ENCODE peak calls at places on chromosomes 1 and 21, in six cellular contexts. G is heart right ventricle; E is tibial nerve; R is tibial artery; O is GM23248; C is CD8-positive, alpha-beta T cell. J is an unnamed sample. For H3K4me1, the result is how much of the 10 kb centered on the place peaks cover.

GRCh38 chr1:15985611-15986272 is 9.8 kb upstream of the ZBTB17 start:
- DNase-seq in E (no peak), O (no peak), G (no peak), C (no peak), R (no peak), J (no peak)

GRCh38 chr21:36041910-36042309 is 18.4 kb downstream of the SETD4 start:
- DNase-seq in C (no peak), G (no peak), E (no peak), R (no peak), O (no peak), J (no peak)

GRCh38 chr21:18334066-18334465 is 69.5 kb downstream of the TMPRSS15 start:
- DNase-seq in E (no peak), O (no peak), C (no peak), R (no peak), G (no peak), J (no peak)

GRCh38 chr1:9629445-9630201 is 21.9 kb upstream of the PIK3CD start:
- DNase-seq in G (peak), R (peak), C (peak), E (no peak), O (no peak), J (no peak)

GRCh38 chr1:216721878-216722277 is 1.4 kb downstream of the ESRRG start:
- DNase-seq in C (no peak), E (no peak), O (no peak), G (no peak), R (no peak), J (no peak)

GRCh38 chr1:217029311-217030157 is 306.3 kb upstream of the ESRRG start:
- DNase-seq in E (no peak), C (no peak), R (no peak), O (peak), G (no peak), J (peak)

GRCh38 chr1:241063281-241063680 is 293.7 kb downstream of the RGS7 start:
- DNase-seq in O (no peak), E (no peak), C (no peak), R (no peak), G (no peak), J (no peak)

GRCh38 chr1:107976431-107977215 is 11.6 kb upstream of the VAV3 start:
- DNase-seq in E (no peak), O (no peak), G (no peak), R (no peak), C (no peak), J (peak)

GRCh38 chr1:29747136-29747670 is 510.9 kb downstream of the PTPRU start:
- DNase-seq in O (no peak), G (no peak), E (no peak), C (no peak), R (no peak), J (no peak)

GRCh38 chr1:92820024-92820423 is 11.8 kb upstream of the RPL5 start:
- DNase-seq in E (no peak), O (peak), G (no peak), C (no peak), R (no peak), J (peak)

GRCh38 chr1:59695301-59695700 is 119.4 kb upstream of the HOOK1 start:
- DNase-seq in R (no peak), E (no peak), G (no peak), O (peak), C (no peak), J (no peak)

GRCh38 chr1:193185861-193186714 is at the start of gene B3GALT2:
- DNase-seq in O (peak), E (no peak), C (peak), G (peak), R (no peak), J (peak)

GRCh38 chr1:157966034-157966671 is 27.3 kb upstream of the KIRREL1 start:
- DNase-seq in O (peak), C (no peak), E (no peak), G (no peak), R (no peak), J (no peak)

GRCh38 chr1:182111496-182111895 is 50.0 kb upstream of the ZNF648 start:
- DNase-seq in E (no peak), C (no peak), G (no peak), R (no peak), O (no peak), J (no peak)

GRCh38 chr1:226308166-226308722 is 720 bp downstream of the LIN9 start:
- DNase-seq in O (no peak), R (no peak), G (peak), C (no peak), E (no peak), J (no peak)

GRCh38 chr1:221903594-221903993 is 161.7 kb upstream of the DUSP10 start:
- DNase-seq in G (no peak), E (no peak), R (no peak), C (no peak), O (no peak), J (no peak)

GRCh38 chr1:221166559-221167318 is 287.5 kb downstream of the HLX start:
- DNase-seq in R (peak), C (no peak), G (no peak), E (no peak), O (no peak), J (no peak)

GRCh38 chr1:208093754-208094719 is 150.1 kb downstream of the PLXNA2 start:
- DNase-seq in C (peak), O (peak), R (peak), G (peak), E (peak), J (peak)

GRCh38 chr1:162942903-162943567 is 82.1 kb upstream of the CCDC190 start:
- DNase-seq in O (peak), R (no peak), C (no peak), E (no peak), G (no peak), J (peak)

GRCh38 chr1:7369866-7370265 is 401.2 kb upstream of the VAMP3 start:
- DNase-seq in C (no peak), R (no peak), G (peak), E (no peak), O (no peak), J (no peak)

GRCh38 chr1:36323636-36324321 is at the start of gene EVA1B:
- DNase-seq in G (peak), C (peak), O (peak), R (peak), E (peak), J (peak)

GRCh38 chr1:193431265-193431977 is 245.0 kb upstream of the B3GALT2 start:
- DNase-seq in C (no peak), G (no peak), O (no peak), R (no peak), E (no peak), J (no peak)

GRCh38 chr21:44801468-44802395 is at the start of gene UBE2G2:
- DNase-seq in R (peak), O (peak), G (peak), E (no peak), C (peak), J (peak)

GRCh38 chr1:179754031-179754624 is 11.0 kb downstream of the FAM163A start:
- DNase-seq in R (no peak), G (no peak), O (peak), C (no peak), E (no peak), J (peak)

GRCh38 chr1:57401671-57402070 is 22.2 kb downstream of the DAB1 start:
- DNase-seq in C (no peak), E (no peak), R (no peak), O (no peak), G (no peak), J (no peak)

GRCh38 chr1:193625255-193625654 is 438.8 kb upstream of the B3GALT2 start:
- DNase-seq in O (peak), R (no peak), E (no peak), G (no peak), C (no peak), J (no peak)

GRCh38 chr1:185267278-185267677 is 49.8 kb downstream of the IVNS1ABP start:
- DNase-seq in E (no peak), R (no peak), C (no peak), O (no peak), G (no peak), J (no peak)

GRCh38 chr1:165481820-165482532 is 37.0 kb upstream of the RXRG start:
- DNase-seq in R (peak), G (peak), O (peak), C (no peak), E (no peak), J (peak)

GRCh38 chr1:231629132-231629531 is 2.5 kb downstream of the DISC1 start:
- DNase-seq in G (peak), C (no peak), E (no peak), R (peak), O (peak), J (no peak)

GRCh38 chr1:192104852-192105251 is 53.4 kb upstream of the RGS18 start:
- DNase-seq in E (no peak), G (no peak), C (no peak), O (peak), R (no peak), J (peak)

GRCh38 chr1:210726621-210727020 is 397.9 kb downstream of the HHAT start:
- DNase-seq in C (peak), O (peak), G (peak), R (no peak), E (no peak), J (peak)

GRCh38 chr1:12447849-12448312 is 170.1 kb downstream of the DHRS3 start:
- DNase-seq in E (no peak), G (no peak), R (no peak), C (no peak), O (peak), J (peak)

GRCh38 chr1:45518910-45519309 is 2.8 kb downstream of the PRDX1 start:
- DNase-seq in R (no peak), E (no peak), G (no peak), C (no peak), O (no peak), J (no peak)

GRCh38 chr1:119917304-119918055 is 21.2 kb upstream of the ADAM30 start:
- DNase-seq in G (no peak), R (no peak), E (no peak), O (no peak), C (no peak), J (no peak)

DNA sequence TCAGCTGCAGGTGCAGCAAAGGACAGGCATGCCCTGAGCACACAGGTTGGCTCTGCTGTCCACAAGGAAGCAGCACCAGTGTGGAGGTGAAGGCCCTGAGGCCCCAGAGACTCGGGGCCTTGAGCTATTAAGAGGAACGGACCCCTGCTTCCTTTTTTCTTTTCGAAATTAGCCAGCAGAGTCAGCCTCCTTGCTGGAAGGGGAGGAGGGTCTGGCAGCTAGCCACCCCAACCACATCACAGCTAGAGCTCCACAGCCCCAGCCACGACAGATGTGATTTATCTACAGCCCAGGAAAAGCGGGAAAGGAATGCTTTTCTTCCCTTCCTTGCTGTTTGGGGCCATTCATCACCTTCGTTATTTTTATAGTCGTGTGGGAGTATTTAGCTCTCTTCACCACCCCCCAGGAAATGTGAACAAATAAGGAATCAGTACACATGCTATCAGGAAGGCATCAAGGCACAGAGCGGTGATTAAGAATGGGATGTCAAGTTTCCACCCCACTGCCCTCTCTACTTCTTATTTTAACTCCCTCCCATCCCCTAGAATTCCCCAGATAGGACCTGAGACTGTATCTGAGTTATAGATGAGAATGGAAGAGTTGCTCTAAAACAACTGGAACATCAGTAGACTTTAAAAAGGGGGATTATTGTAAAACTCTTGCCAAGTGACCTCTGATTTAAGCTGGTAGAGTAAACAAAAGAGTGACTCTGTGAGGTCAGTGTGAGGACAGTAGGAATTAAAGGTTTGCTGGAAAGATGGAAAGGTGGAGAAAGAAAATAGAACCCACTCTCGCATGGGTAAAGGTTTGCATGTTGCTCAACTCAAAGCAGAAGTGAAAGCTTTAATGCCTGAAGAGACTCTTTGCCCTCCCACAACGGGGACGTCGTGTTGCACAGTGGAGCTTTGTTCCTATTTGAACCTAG is 224.7 kb upstream of the GJB5 start:
- DNase-seq in C (no peak), O (no peak), E (no peak), G (no peak), R (no peak), J (no peak)
- H3K4me1 ChIP-seq in C (under half), O (under half), E (under half), G (under half), R (under half), J (under half)

GRCh38 chr1:159014851-159015250 is 5.1 kb downstream of the IFI16 start:
- DNase-seq in R (no peak), C (no peak), O (no peak), E (no peak), G (no peak), J (no peak)

GRCh38 chr1:159011701-159012100 is 2.0 kb downstream of the IFI16 start:
- DNase-seq in C (no peak), O (no peak), E (no peak), G (no peak), R (no peak), J (no peak)

GRCh38 chr1:159012495-159012894 is 2.8 kb downstream of the IFI16 start:
- DNase-seq in O (peak), G (peak), E (no peak), C (peak), R (peak), J (peak)

GRCh38 chr1:159015440-159015909 is 5.8 kb downstream of the IFI16 start:
- DNase-seq in O (peak), R (peak), G (peak), C (peak), E (no peak), J (peak)

GRCh38 chr1:159014003-159014571 is 4.4 kb downstream of the IFI16 start:
- DNase-seq in E (no peak), G (no peak), C (no peak), R (no peak), O (no peak), J (no peak)
- H3K4me3 ChIP-seq in E (no peak), G (no peak), C (no peak), R (no peak), O (no peak), J (peak)

DNA sequence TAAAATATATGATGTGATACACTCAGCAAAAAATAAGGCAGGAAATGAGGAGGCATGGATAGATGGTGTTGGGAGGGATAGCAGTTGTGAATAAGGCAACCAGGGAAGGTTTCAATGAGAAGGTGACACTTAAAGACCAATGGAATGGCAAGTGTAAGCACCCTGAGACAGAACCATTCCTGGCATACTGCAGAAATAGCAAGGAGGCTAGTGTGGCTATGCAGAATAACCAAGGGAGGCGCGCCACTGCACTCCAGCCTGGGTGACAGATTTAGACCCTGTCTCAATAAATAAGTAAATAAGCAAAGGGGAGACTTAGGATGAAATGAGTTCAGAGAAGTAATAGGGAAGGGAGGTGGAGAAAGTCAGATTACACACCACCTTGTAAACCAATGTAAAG is 113.9 kb downstream of the TOMM20 start:
- DNase-seq in C (no peak), O (no peak), E (no peak), G (no peak), R (no peak), J (no peak)
- H3K4me1 ChIP-seq in C (under half), O (half or more), E (under half), G (under half), R (under half), J (half or more)

GRCh38 chr1:198620951-198621824 is 17.7 kb upstream of the PTPRC start:
- DNase-seq in O (no peak), R (no peak), C (peak), E (no peak), G (no peak), J (no peak)

GRCh38 chr1:198623920-198624647 is 14.8 kb upstream of the PTPRC start:
- DNase-seq in G (no peak), O (peak), R (no peak), E (no peak), C (no peak), J (peak)

GRCh38 chr1:198619375-198620140 is 19.3 kb upstream of the PTPRC start:
- DNase-seq in O (no peak), E (no peak), C (no peak), R (no peak), G (no peak), J (no peak)

GRCh38 chr1:198622532-198623218 is 16.2 kb upstream of the PTPRC start:
- DNase-seq in O (no peak), G (no peak), E (no peak), R (no peak), C (no peak), J (no peak)

GRCh38 chr1:198620198-198620597 is 18.6 kb upstream of the PTPRC start:
- DNase-seq in O (no peak), C (no peak), G (no peak), E (no peak), R (no peak), J (no peak)
- H3K4me3 ChIP-seq in O (no peak), C (peak), G (no peak), E (no peak), R (no peak), J (no peak)

J was measured in adipocyte.